ENCODE peak calls at places on chromosomes 3 and 15, in eight cellular contexts. Q is NCI-H1436, J is nephron progenitor cell, Z is endothelial cell of umbilical vein, V is A549, R is AG08396, C is T-helper 1 cell, S is endothelial cell. F is an unnamed sample.

GRCh38 chr3:143973352-143974021 is 1.9 kb downstream of the DIPK2A start:
- DNase-seq in Q (no peak), J (no peak), Z (peak; percentile 52), V (peak; percentile 23), R (no peak), C (no peak), S (no peak), F (no peak)

GRCh38 chr3:136731274-136731884 is 20.8 kb downstream of the STAG1 start:
- DNase-seq in Q (no peak), J (no peak), Z (no peak), V (no peak), R (no peak), C (no peak), S (no peak), F (no peak)

GRCh38 chr3:50447290-50447840 is 56.1 kb downstream of the CACNA2D2 start:
- DNase-seq in Q (no peak), J (no peak), Z (no peak), V (no peak), R (no peak), C (no peak), S (no peak), F (no peak)

GRCh38 chr3:58164199-58164879 is 46.4 kb downstream of the DNASE1L3 start:
- DNase-seq in Q (no peak), J (no peak), Z (peak; percentile 65), V (peak; percentile 93), R (peak; percentile 36), C (no peak), S (no peak), F (peak; percentile 65)

GRCh38 chr3:189953551-189953950 is 167.1 kb downstream of the P3H2 start:
- DNase-seq in Q (no peak), J (no peak), Z (no peak), V (no peak), R (no peak), C (no peak), S (no peak), F (no peak)

GRCh38 chr3:179801263-179801662 is 148.4 kb downstream of the USP13 start:
- DNase-seq in Q (no peak), J (no peak), Z (no peak), V (no peak), R (peak; percentile 39), C (no peak), S (no peak), F (no peak)

GRCh38 chr3:190097617-190098016 is 23.1 kb downstream of the P3H2 start:
- DNase-seq in Q (no peak), J (peak; percentile 46), Z (no peak), V (no peak), R (no peak), C (no peak), S (peak; percentile 35), F (no peak)

GRCh38 chr15:60772395-60773120 is 293.6 kb upstream of the ICE2 start:
- DNase-seq in Q (no peak), J (no peak), Z (no peak), V (no peak), R (no peak), C (no peak), S (no peak), F (no peak)

GRCh38 chr3:97232635-97233034 is 418.2 kb downstream of the EPHA6 start:
- DNase-seq in Q (peak; percentile 74), J (no peak), Z (no peak), V (no peak), R (no peak), C (no peak), S (no peak), F (peak; percentile 4)

GRCh38 chr3:179027326-179027900 is 44.2 kb downstream of the ZMAT3 start:
- DNase-seq in Q (no peak), J (peak; percentile 11), Z (no peak), V (no peak), R (no peak), C (no peak), S (no peak), F (no peak)

GRCh38 chr15:97972366-97972765 is 11.9 kb downstream of the ARRDC4 start:
- DNase-seq in Q (no peak), J (no peak), Z (no peak), V (no peak), R (no peak), C (no peak), S (no peak), F (no peak)

GRCh38 chr15:64870350-64870749 is 28.6 kb downstream of the PLEKHO2 start:
- DNase-seq in Q (no peak), J (no peak), Z (peak; percentile 74), V (no peak), R (no peak), C (no peak), S (no peak), F (no peak)

GRCh38 chr15:96360581-96361308 is 30.2 kb downstream of the NR2F2 start:
- DNase-seq in Q (no peak), J (peak; percentile 60), Z (peak; percentile 8), V (no peak), R (no peak), C (no peak), S (no peak), F (no peak)

GRCh38 chr3:170815930-170816329 is 54.1 kb downstream of the RPL22L1 start:
- DNase-seq in Q (no peak), J (no peak), Z (no peak), V (no peak), R (no peak), C (no peak), S (no peak), F (no peak)

GRCh38 chr3:115803661-115804060 is 180.4 kb downstream of the GAP43 start:
- DNase-seq in Q (no peak), J (no peak), Z (no peak), V (no peak), R (no peak), C (no peak), S (no peak), F (no peak)

GRCh38 chr3:36792342-36792741 is 28.0 kb upstream of the DCLK3 start:
- DNase-seq in Q (peak; percentile 8), J (peak; percentile 40), Z (peak; percentile 26), V (peak; percentile 37), R (peak; percentile 32), C (peak; percentile 12), S (peak; percentile 54), F (no peak)

GRCh38 chr3:40249168-40249567 is 60.3 kb upstream of the EIF1B start:
- DNase-seq in Q (no peak), J (no peak), Z (no peak), V (no peak), R (no peak), C (no peak), S (no peak), F (no peak)

GRCh38 chr3:152961323-152961722 is 126.4 kb downstream of the P2RY1 start:
- DNase-seq in Q (no peak), J (no peak), Z (peak; percentile 52), V (peak; percentile 53), R (peak; percentile 12), C (no peak), S (peak; percentile 31), F (no peak)

GRCh38 chr3:68889328-68889727 is 43.0 kb downstream of the TAFA4 start:
- DNase-seq in Q (no peak), J (no peak), Z (no peak), V (no peak), R (no peak), C (no peak), S (no peak), F (no peak)

GRCh38 chr3:23440416-23441294 is 237.5 kb downstream of the UBE2E2 start:
- DNase-seq in Q (no peak), J (no peak), Z (no peak), V (no peak), R (no peak), C (peak; percentile 48), S (no peak), F (no peak)

GRCh38 chr3:49476563-49476962 is 6.5 kb downstream of the DAG1 start:
- DNase-seq in Q (no peak), J (no peak), Z (peak; percentile 47), V (no peak), R (peak; percentile 38), C (peak; percentile 46), S (no peak), F (no peak)

GRCh38 chr3:64214697-64215018 is 10.6 kb downstream of the PRICKLE2 start:
- DNase-seq in Q (no peak), J (no peak), Z (no peak), V (no peak), R (no peak), C (no peak), S (no peak), F (no peak)

GRCh38 chr3:128498127-128498626 is 5.2 kb upstream of the GATA2 start:
- DNase-seq in Q (no peak), J (no peak), Z (peak; percentile 33), V (no peak), R (no peak), C (no peak), S (no peak), F (no peak)

GRCh38 chr3:50862221-50862620 is 187.5 kb downstream of the DOCK3 start:
- DNase-seq in Q (no peak), J (no peak), Z (no peak), V (peak; percentile 7), R (no peak), C (no peak), S (no peak), F (no peak)

GRCh38 chr15:69593981-69594966 is 141.7 kb downstream of the RPLP1 start:
- DNase-seq in Q (peak; percentile 90), J (no peak), Z (no peak), V (peak; percentile 98), R (peak; percentile 46), C (no peak), S (no peak), F (peak; percentile 98)

GRCh38 chr3:72844436-72844999 is 3.7 kb downstream of the SHQ1 start:
- DNase-seq in Q (no peak), J (no peak), Z (peak; percentile 3), V (no peak), R (no peak), C (peak; percentile 17), S (no peak), F (no peak)

GRCh38 chr3:79937567-79937966 is 169.8 kb upstream of the ROBO1 start:
- DNase-seq in Q (no peak), J (no peak), Z (no peak), V (peak; percentile 42), R (no peak), C (no peak), S (no peak), F (no peak)